ENCODE peak calls at places on chromosomes 7 and 10, in eight cellular contexts. One of them, this sample, is unnamed.

GRCh38 chr7:1922071-1922869 is 252.2 kb downstream of the ELFN1 start:
- DNase-seq in suprapubic skin: no peak
- DNase-seq in CD8-positive, alpha-beta T cell: peak
- DNase-seq in pancreas: no peak
- DNase-seq in AG09309: peak
- DNase-seq in CD4-positive, alpha-beta T cell: peak
- DNase-seq in endodermal cell: no peak
- DNase-seq in endothelial cell: no peak
- DNase-seq in this sample: no peak

GRCh38 chr10:387949-388660 is 252.8 kb downstream of the ZMYND11 start:
- DNase-seq in suprapubic skin: no peak
- DNase-seq in CD8-positive, alpha-beta T cell: no peak
- DNase-seq in pancreas: no peak
- DNase-seq in AG09309: no peak
- DNase-seq in CD4-positive, alpha-beta T cell: no peak
- DNase-seq in endodermal cell: no peak
- DNase-seq in endothelial cell: no peak
- DNase-seq in this sample: no peak

GRCh38 chr10:122172311-122173008 is 98.6 kb upstream of the BTBD16 start:
- DNase-seq in suprapubic skin: no peak
- DNase-seq in CD8-positive, alpha-beta T cell: no peak
- DNase-seq in pancreas: no peak
- DNase-seq in AG09309: no peak
- DNase-seq in CD4-positive, alpha-beta T cell: no peak
- DNase-seq in endodermal cell: no peak
- DNase-seq in endothelial cell: peak
- DNase-seq in this sample: no peak

GRCh38 chr7:30080818-30081217 is 52.6 kb downstream of the PLEKHA8 start:
- DNase-seq in suprapubic skin: no peak
- DNase-seq in CD8-positive, alpha-beta T cell: no peak
- DNase-seq in pancreas: no peak
- DNase-seq in AG09309: no peak
- DNase-seq in CD4-positive, alpha-beta T cell: no peak
- DNase-seq in endodermal cell: no peak
- DNase-seq in endothelial cell: no peak
- DNase-seq in this sample: no peak

GRCh38 chr7:22811746-22812280 is 10.8 kb downstream of the TOMM7 start:
- DNase-seq in suprapubic skin: no peak
- DNase-seq in CD8-positive, alpha-beta T cell: no peak
- DNase-seq in pancreas: no peak
- DNase-seq in AG09309: no peak
- DNase-seq in CD4-positive, alpha-beta T cell: no peak
- DNase-seq in endodermal cell: no peak
- DNase-seq in endothelial cell: no peak
- DNase-seq in this sample: no peak

GRCh38 chr10:62095341-62096071 is 173.1 kb downstream of the RTKN2 start:
- DNase-seq in suprapubic skin: no peak
- DNase-seq in CD8-positive, alpha-beta T cell: no peak
- DNase-seq in pancreas: no peak
- DNase-seq in AG09309: peak
- DNase-seq in CD4-positive, alpha-beta T cell: no peak
- DNase-seq in endodermal cell: no peak
- DNase-seq in endothelial cell: no peak
- DNase-seq in this sample: peak

GRCh38 chr7:121313793-121314676 is 14.8 kb upstream of the WNT16 start:
- DNase-seq in suprapubic skin: no peak
- DNase-seq in CD8-positive, alpha-beta T cell: no peak
- DNase-seq in pancreas: no peak
- DNase-seq in AG09309: peak
- DNase-seq in CD4-positive, alpha-beta T cell: no peak
- DNase-seq in endodermal cell: no peak
- DNase-seq in endothelial cell: no peak
- DNase-seq in this sample: peak

GRCh38 chr10:87864497-87865059 is 1.2 kb downstream of the PTEN start:
- DNase-seq in suprapubic skin: no peak
- DNase-seq in CD8-positive, alpha-beta T cell: no peak
- DNase-seq in pancreas: no peak
- DNase-seq in AG09309: no peak
- DNase-seq in CD4-positive, alpha-beta T cell: no peak
- DNase-seq in endodermal cell: peak
- DNase-seq in endothelial cell: no peak
- DNase-seq in this sample: no peak

GRCh38 chr7:132291446-132291845 is 284.8 kb downstream of the PLXNA4 start:
- DNase-seq in suprapubic skin: no peak
- DNase-seq in CD8-positive, alpha-beta T cell: no peak
- DNase-seq in pancreas: no peak
- DNase-seq in AG09309: no peak
- DNase-seq in CD4-positive, alpha-beta T cell: no peak
- DNase-seq in endodermal cell: no peak
- DNase-seq in endothelial cell: no peak
- DNase-seq in this sample: no peak

GRCh38 chr10:84184517-84184916 is 9.8 kb upstream of the CDHR1 start:
- DNase-seq in suprapubic skin: no peak
- DNase-seq in CD8-positive, alpha-beta T cell: no peak
- DNase-seq in pancreas: no peak
- DNase-seq in AG09309: no peak
- DNase-seq in CD4-positive, alpha-beta T cell: no peak
- DNase-seq in endodermal cell: no peak
- DNase-seq in endothelial cell: no peak
- DNase-seq in this sample: no peak

GRCh38 chr7:79454325-79454960 is 976 bp upstream of the MAGI2 start:
- DNase-seq in suprapubic skin: peak
- DNase-seq in CD8-positive, alpha-beta T cell: no peak
- DNase-seq in pancreas: peak
- DNase-seq in AG09309: no peak
- DNase-seq in CD4-positive, alpha-beta T cell: no peak
- DNase-seq in endodermal cell: peak
- DNase-seq in endothelial cell: peak
- DNase-seq in this sample: no peak

GRCh38 chr7:26090927-26091519 is 61.0 kb upstream of the NFE2L3 start:
- DNase-seq in suprapubic skin: no peak
- DNase-seq in CD8-positive, alpha-beta T cell: no peak
- DNase-seq in pancreas: no peak
- DNase-seq in AG09309: peak
- DNase-seq in CD4-positive, alpha-beta T cell: no peak
- DNase-seq in endodermal cell: no peak
- DNase-seq in endothelial cell: no peak
- DNase-seq in this sample: peak

GRCh38 chr10:22634093-22634492 is 80.3 kb downstream of the PIP4K2A start:
- DNase-seq in suprapubic skin: no peak
- DNase-seq in CD8-positive, alpha-beta T cell: no peak
- DNase-seq in pancreas: no peak
- DNase-seq in AG09309: no peak
- DNase-seq in CD4-positive, alpha-beta T cell: no peak
- DNase-seq in endodermal cell: no peak
- DNase-seq in endothelial cell: no peak
- DNase-seq in this sample: no peak

GRCh38 chr10:52420656-52421055 is 106.6 kb downstream of the DKK1 start:
- DNase-seq in suprapubic skin: no peak
- DNase-seq in CD8-positive, alpha-beta T cell: no peak
- DNase-seq in pancreas: no peak
- DNase-seq in AG09309: no peak
- DNase-seq in CD4-positive, alpha-beta T cell: no peak
- DNase-seq in endodermal cell: no peak
- DNase-seq in endothelial cell: no peak
- DNase-seq in this sample: peak

GRCh38 chr7:4641091-4641666 is 40.9 kb upstream of the FOXK1 start:
- DNase-seq in suprapubic skin: no peak
- DNase-seq in CD8-positive, alpha-beta T cell: no peak
- DNase-seq in pancreas: no peak
- DNase-seq in AG09309: no peak
- DNase-seq in CD4-positive, alpha-beta T cell: no peak
- DNase-seq in endodermal cell: no peak
- DNase-seq in endothelial cell: no peak
- DNase-seq in this sample: no peak
- TF ChIP-seq CTCF in suprapubic skin: no peak
- TF ChIP-seq CTCF in CD8-positive, alpha-beta T cell: no peak
- TF ChIP-seq CTCF in pancreas: no peak
- TF ChIP-seq CTCF in AG09309: no peak
- TF ChIP-seq CTCF in CD4-positive, alpha-beta T cell: no peak
- TF ChIP-seq CTCF in endodermal cell: no peak
- TF ChIP-seq CTCF in endothelial cell: no peak
- TF ChIP-seq CTCF in this sample: peak

DNA sequence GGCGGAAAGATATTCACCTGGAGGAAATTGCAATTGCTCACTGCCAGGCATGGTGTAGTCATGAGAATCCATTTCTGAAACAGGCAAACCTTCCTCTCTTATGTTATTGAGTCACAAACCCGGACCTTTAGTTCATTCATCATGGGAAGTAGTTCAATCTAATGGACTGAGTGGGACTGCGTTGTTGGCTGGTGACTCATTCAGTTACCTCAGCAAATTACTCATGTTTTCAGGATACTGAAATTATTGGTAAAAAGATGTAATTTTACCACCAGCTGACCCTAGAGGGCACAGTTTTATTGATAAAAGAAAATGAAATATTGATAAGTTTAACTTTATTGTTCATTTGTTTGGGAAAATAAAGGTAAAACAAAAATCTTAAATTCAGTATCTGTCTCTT is 1194.4 kb upstream of the SORCS1 start:
- DNase-seq in suprapubic skin: no peak
- DNase-seq in CD8-positive, alpha-beta T cell: no peak
- DNase-seq in pancreas: no peak
- DNase-seq in AG09309: peak
- DNase-seq in CD4-positive, alpha-beta T cell: no peak
- DNase-seq in endodermal cell: no peak
- DNase-seq in endothelial cell: no peak
- DNase-seq in this sample: peak
- TF ChIP-seq CTCF in suprapubic skin: no peak
- TF ChIP-seq CTCF in CD8-positive, alpha-beta T cell: no peak
- TF ChIP-seq CTCF in pancreas: no peak
- TF ChIP-seq CTCF in AG09309: no peak
- TF ChIP-seq CTCF in CD4-positive, alpha-beta T cell: no peak
- TF ChIP-seq CTCF in endodermal cell: no peak
- TF ChIP-seq CTCF in endothelial cell: no peak
- TF ChIP-seq CTCF in this sample: no peak

DNA sequence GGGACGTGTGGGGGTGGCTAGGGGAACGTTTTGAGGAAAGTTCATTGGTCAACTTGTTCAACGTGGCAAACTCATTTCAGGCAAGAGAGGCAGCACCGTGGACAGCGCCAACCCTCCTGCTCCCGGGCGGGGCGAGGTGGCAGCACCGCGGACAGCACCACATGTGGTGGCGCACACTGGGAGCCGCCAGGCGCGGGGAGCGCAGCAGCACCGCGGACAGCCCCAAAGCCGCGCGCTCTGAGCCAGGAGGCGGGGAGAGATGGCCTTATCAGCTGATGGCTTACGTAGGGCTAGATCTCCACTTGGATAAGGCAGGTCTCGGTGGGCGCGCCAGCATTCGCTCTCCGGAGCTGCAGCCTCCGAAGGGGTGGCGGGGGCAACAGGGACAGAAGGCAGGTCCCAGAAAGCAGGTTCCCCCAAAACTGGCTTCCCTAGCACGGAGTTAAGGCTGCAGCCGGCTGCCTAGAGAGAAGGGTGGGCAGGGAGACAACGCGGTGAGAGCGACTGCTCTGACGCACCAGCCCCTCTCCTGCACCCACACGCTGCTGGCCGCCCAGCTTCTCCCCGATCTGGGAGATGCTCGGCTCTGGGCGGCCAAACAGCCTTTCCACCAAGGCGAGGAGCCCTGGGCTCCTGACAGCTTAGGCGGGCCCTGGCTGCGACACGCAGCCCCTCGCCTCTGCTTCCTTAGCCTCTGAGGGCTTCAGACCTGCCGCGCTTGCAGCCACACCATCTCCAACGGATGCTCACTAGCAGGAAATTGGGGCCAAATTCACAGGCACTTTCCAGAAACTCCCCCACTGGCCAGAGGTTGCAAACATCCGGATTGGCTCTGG is at the start of gene HTR5A:
- DNase-seq in suprapubic skin: peak
- DNase-seq in CD8-positive, alpha-beta T cell: peak
- DNase-seq in pancreas: peak
- DNase-seq in AG09309: peak
- DNase-seq in CD4-positive, alpha-beta T cell: peak
- DNase-seq in endodermal cell: peak
- DNase-seq in endothelial cell: peak
- DNase-seq in this sample: peak
- TF ChIP-seq CTCF in suprapubic skin: no peak
- TF ChIP-seq CTCF in CD8-positive, alpha-beta T cell: no peak
- TF ChIP-seq CTCF in pancreas: no peak
- TF ChIP-seq CTCF in AG09309: no peak
- TF ChIP-seq CTCF in CD4-positive, alpha-beta T cell: no peak
- TF ChIP-seq CTCF in endodermal cell: no peak
- TF ChIP-seq CTCF in endothelial cell: no peak
- TF ChIP-seq CTCF in this sample: no peak

GRCh38 chr10:92592761-92593552 is at the start of gene KIF11:
- DNase-seq in suprapubic skin: peak
- DNase-seq in CD8-positive, alpha-beta T cell: peak
- DNase-seq in pancreas: peak
- DNase-seq in AG09309: peak
- DNase-seq in CD4-positive, alpha-beta T cell: peak
- DNase-seq in endodermal cell: peak
- DNase-seq in endothelial cell: peak
- DNase-seq in this sample: peak
- TF ChIP-seq CTCF in suprapubic skin: no peak
- TF ChIP-seq CTCF in CD8-positive, alpha-beta T cell: no peak
- TF ChIP-seq CTCF in pancreas: no peak
- TF ChIP-seq CTCF in AG09309: no peak
- TF ChIP-seq CTCF in CD4-positive, alpha-beta T cell: no peak
- TF ChIP-seq CTCF in endodermal cell: peak
- TF ChIP-seq CTCF in endothelial cell: no peak
- TF ChIP-seq CTCF in this sample: no peak

DNA sequence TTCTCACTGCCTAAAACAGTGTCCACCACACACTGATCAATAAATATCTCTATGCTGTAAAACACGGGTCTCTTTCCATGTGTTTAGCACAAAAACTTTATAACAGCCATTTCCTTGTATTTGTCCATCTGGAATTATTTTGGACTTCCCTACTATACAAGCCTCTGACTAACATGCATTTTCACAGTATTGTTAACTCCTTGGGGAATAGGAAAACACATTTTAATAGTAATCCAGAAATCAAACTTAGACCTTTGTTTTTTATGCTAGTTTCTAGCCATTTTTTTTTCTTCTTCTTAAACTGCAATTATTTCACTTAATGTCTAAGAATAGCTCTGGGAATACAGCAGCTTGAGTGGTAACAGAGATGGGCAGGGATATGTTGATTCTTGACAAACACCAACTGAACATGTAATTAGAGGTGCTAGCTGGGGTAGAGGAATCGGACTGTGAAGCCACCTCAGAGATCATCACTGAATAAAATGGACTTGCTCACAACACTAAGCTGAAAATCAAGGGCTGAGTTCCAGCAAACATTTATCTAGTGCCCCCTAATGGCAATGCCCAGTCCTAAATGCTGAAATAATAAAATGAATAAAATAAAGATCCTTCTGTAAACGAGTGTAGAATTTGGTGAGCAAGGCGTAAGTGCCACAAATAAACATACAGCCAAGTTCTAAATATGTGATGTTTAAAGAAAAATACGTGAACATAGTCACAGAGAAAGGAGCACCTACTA is 593.1 kb downstream of the SORCS1 start:
- DNase-seq in suprapubic skin: no peak
- DNase-seq in CD8-positive, alpha-beta T cell: no peak
- DNase-seq in pancreas: no peak
- DNase-seq in AG09309: no peak
- DNase-seq in CD4-positive, alpha-beta T cell: no peak
- DNase-seq in endodermal cell: no peak
- DNase-seq in endothelial cell: peak
- DNase-seq in this sample: peak
- TF ChIP-seq CTCF in suprapubic skin: no peak
- TF ChIP-seq CTCF in CD8-positive, alpha-beta T cell: no peak
- TF ChIP-seq CTCF in pancreas: peak
- TF ChIP-seq CTCF in AG09309: no peak
- TF ChIP-seq CTCF in CD4-positive, alpha-beta T cell: no peak
- TF ChIP-seq CTCF in endodermal cell: peak
- TF ChIP-seq CTCF in endothelial cell: peak
- TF ChIP-seq CTCF in this sample: peak